ENCODE peak calls at places on chromosomes 3 and 15, in ten cellular contexts. J is esophagus squamous epithelium; N is small intestine; C is SJCRH30; V is neural progenitor cell; L is CD8-positive, alpha-beta T cell; H is prostate gland; E is AG04450; T is tibial artery; U is body of pancreas. D is an unnamed sample. For H3K9me3, the result is how much of the 10 kb centered on the place peaks cover.

GRCh38 chr15:51727141-51727897 is 10.1 kb downstream of the LYSMD2 start:
- DNase-seq in J (no peak), N (no peak), C (no peak), V (no peak), L (no peak), H (no peak), E (no peak), T (no peak), U (no peak), D (no peak)

GRCh38 chr3:16101295-16102186 is 72.9 kb upstream of the GALNT15 start:
- DNase-seq in J (no peak), N (peak), C (no peak), V (no peak), L (no peak), H (no peak), E (no peak), T (no peak), U (peak), D (peak)

GRCh38 chr3:65285956-65286355 is 598.2 kb upstream of the ADAMTS9 start:
- DNase-seq in J (no peak), N (no peak), C (no peak), V (no peak), L (no peak), H (no peak), E (no peak), T (no peak), U (no peak), D (no peak)

GRCh38 chr3:132596816-132597433 is at the start of gene ACKR4:
- DNase-seq in J (no peak), N (peak), C (no peak), V (no peak), L (no peak), H (no peak), E (no peak), T (no peak), U (no peak), D (no peak)

GRCh38 chr3:180048840-180049239 is 12.1 kb upstream of the PEX5L start:
- DNase-seq in J (no peak), N (no peak), C (no peak), V (no peak), L (no peak), H (no peak), E (no peak), T (no peak), U (peak), D (no peak)

GRCh38 chr3:28982906-28983305 is 298.0 kb upstream of the RBMS3 start:
- DNase-seq in J (no peak), N (no peak), C (no peak), V (no peak), L (no peak), H (no peak), E (no peak), T (no peak), U (no peak), D (no peak)

GRCh38 chr15:98953000-98953776 is 54.4 kb downstream of the PGPEP1L start:
- DNase-seq in J (no peak), N (no peak), C (no peak), V (no peak), L (no peak), H (no peak), E (no peak), T (no peak), U (no peak), D (no peak)

GRCh38 chr15:78981532-78982313 is 36.9 kb upstream of the CTSH start:
- DNase-seq in J (no peak), N (no peak), C (peak), V (no peak), L (no peak), H (no peak), E (no peak), T (no peak), U (no peak), D (no peak)

GRCh38 chr15:75104804-75105557 is 81.6 kb downstream of the PPCDC start:
- DNase-seq in J (no peak), N (peak), C (peak), V (no peak), L (no peak), H (no peak), E (peak), T (no peak), U (peak), D (peak)

GRCh38 chr3:34090876-34091275 is 292.4 kb downstream of the PDCD6IP start:
- DNase-seq in J (no peak), N (no peak), C (no peak), V (no peak), L (no peak), H (no peak), E (no peak), T (no peak), U (no peak), D (no peak)

GRCh38 chr3:122941233-122942206 is 86.0 kb downstream of the SEMA5B start:
- DNase-seq in J (no peak), N (peak), C (peak), V (no peak), L (no peak), H (no peak), E (no peak), T (no peak), U (no peak), D (no peak)

GRCh38 chr3:125025647-125026046 is 30.1 kb downstream of the HEG1 start:
- DNase-seq in J (no peak), N (no peak), C (no peak), V (no peak), L (no peak), H (no peak), E (no peak), T (no peak), U (no peak), D (no peak)

GRCh38 chr15:32718082-32718821 is 448 bp downstream of the GREM1 start:
- DNase-seq in J (no peak), N (no peak), C (peak), V (peak), L (no peak), H (no peak), E (no peak), T (no peak), U (no peak), D (peak)

GRCh38 chr15:66558271-66558670 is 7.5 kb downstream of the LCTL start:
- DNase-seq in J (no peak), N (no peak), C (no peak), V (no peak), L (no peak), H (no peak), E (no peak), T (no peak), U (no peak), D (no peak)

GRCh38 chr3:187274977-187275338 is 16.6 kb downstream of the MASP1 start:
- DNase-seq in J (no peak), N (no peak), C (no peak), V (peak), L (no peak), H (no peak), E (no peak), T (no peak), U (no peak), D (no peak)

DNA sequence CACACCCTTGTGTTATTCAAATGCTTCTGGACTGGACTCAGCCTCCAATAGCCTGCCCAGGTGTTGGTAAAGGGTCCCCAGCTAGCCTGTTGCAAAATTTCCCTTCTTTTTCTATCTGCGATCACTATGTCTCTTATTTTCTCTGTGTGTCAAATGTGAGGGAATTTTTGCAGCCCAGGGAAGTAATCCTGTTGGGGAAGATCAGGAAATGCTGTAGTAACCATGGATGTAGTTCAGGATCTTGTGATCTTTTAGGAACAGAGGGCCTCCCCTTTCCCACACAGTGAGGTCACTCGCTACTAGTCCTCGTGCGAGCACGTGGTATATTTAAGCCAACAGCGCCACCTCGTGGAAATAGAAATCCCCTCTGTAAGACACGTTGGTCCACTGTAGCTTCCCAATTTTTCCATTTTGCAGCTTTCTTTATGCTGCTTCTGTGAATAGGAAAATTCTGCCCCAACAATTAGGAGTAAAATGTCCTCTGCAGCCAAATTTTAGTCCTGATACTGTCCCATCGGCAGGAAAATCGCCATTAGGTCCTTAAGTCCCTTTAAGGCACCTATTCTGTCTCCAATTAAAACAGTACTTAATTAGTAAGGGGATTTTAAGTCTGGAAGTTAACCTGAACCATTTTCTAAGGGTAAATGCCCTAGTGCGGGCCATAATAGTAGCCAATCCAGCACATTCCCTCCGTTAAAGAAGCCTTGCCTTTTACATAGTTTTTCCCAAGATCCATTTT is 4.0 kb upstream of the SMCO1 start:
- DNase-seq in J (no peak), N (peak), C (peak), V (peak), L (peak), H (peak), E (no peak), T (peak), U (peak), D (peak)
- H3K9me3 ChIP-seq in J (under half), N (under half), C (under half), V (under half), L (under half), H (under half), E (under half), T (under half), U (under half), D (under half)

DNA sequence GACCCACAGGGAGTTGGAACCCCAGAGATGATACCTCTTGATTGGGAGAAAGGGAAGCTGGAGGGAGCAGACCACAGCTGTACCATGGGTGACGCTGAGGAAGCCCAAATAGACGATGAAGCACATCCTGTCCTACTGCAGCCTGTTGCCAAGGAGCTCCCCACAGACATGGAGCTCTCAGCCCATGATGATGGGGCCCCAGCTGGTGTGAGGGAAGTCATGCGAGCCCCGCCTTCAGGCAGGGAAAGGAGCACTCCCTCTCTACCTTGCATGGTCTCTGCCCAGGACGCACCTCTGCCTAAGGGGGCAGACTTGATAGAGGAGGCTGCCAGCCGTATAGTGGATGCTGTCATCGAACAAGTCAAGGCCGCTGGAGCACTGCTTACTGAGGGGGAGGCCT is 201.1 kb downstream of the AKAP13 start:
- DNase-seq in J (no peak), N (peak), C (no peak), V (no peak), L (peak), H (no peak), E (no peak), T (peak), U (peak), D (peak)
- H3K27ac ChIP-seq in J (peak), N (peak), C (peak), V (no peak), L (peak), H (peak), E (no peak), T (peak), U (peak), D (peak)

DNA sequence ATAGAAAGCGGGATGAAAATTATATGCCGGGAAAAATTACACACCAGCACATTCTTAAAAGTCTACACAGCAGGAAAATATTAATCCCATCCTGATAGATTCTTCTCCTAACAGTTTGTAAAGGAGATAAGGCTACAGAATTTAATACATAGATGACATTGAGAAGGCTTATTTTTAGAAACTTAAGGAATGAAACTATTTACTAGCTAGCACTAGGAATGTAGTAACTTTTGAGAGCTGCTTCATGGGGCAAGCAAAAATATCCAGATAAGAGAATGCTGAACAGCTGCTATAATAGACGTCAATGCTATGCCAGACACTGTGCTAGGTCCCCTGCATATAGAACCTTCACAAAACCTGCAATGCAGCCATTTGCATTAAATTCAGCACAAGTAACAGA is 912.7 kb upstream of the NR2F2 start:
- DNase-seq in J (no peak), N (no peak), C (no peak), V (no peak), L (no peak), H (no peak), E (no peak), T (no peak), U (no peak), D (no peak)
- H3K9me3 ChIP-seq in J (under half), N (under half), C (under half), V (under half), L (under half), H (under half), E (under half), T (under half), U (under half), D (under half)

GRCh38 chr3:14680716-14681115 is 5.8 kb downstream of the C3orf20 start:
- DNase-seq in J (no peak), N (no peak), C (peak), V (no peak), L (no peak), H (no peak), E (no peak), T (no peak), U (no peak), D (no peak)
- H3K27ac ChIP-seq in J (no peak), N (no peak), C (no peak), V (no peak), L (no peak), H (no peak), E (no peak), T (no peak), U (no peak), D (no peak)

DNA sequence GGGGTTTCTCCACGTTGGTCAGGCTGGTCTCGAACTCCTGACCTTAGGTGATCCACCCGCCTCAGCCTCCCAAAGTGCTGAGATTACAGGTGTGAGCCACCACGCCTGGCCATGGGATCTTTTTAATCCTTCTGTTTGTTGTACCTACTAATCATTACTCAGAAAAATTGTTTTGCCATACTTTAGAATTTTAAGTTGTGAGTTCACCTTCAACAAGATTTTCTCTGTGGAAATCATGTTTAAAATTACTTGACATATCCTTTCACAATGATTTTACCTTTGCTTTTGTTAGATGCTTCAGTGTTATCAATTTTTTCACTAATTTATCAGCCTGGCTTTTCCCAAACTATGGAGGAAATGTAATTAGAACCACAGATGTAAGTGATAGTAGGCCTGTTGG is 11.6 kb upstream of the MECOM start:
- DNase-seq in J (no peak), N (no peak), C (no peak), V (no peak), L (no peak), H (no peak), E (no peak), T (no peak), U (no peak), D (no peak)
- H3K9me3 ChIP-seq in J (under half), N (under half), C (under half), V (under half), L (under half), H (under half), E (under half), T (under half), U (under half), D (under half)

GRCh38 chr15:82838096-82838735 is 28.8 kb downstream of the WHAMM start:
- DNase-seq in J (no peak), N (no peak), C (no peak), V (no peak), L (no peak), H (no peak), E (no peak), T (no peak), U (no peak), D (no peak)
- H3K27ac ChIP-seq in J (no peak), N (no peak), C (no peak), V (no peak), L (no peak), H (no peak), E (no peak), T (no peak), U (no peak), D (no peak)

DNA sequence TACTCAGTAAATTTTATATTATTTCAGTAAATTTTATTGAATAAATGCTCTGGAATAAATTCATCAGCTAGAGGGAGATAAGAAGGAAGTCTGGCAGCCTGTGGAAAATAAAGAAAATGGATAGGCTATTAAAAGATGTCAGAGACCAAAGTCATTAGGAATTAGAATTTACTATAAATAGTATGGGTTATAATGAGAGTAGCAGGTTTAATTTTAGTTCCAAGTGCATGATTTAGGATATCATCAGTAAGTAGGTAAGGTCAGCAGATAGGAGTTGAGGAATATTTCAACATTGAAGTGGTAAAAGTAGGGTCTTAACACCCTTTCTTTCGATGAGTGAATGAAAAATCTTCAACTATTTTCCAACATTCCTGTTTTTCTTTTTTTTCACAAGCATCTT is 64.6 kb downstream of the SNRPN start:
- DNase-seq in J (no peak), N (no peak), C (no peak), V (no peak), L (no peak), H (no peak), E (no peak), T (no peak), U (no peak), D (no peak)
- H3K9me3 ChIP-seq in J (under half), N (under half), C (under half), V (under half), L (under half), H (under half), E (under half), T (under half), U (under half), D (under half)

DNA sequence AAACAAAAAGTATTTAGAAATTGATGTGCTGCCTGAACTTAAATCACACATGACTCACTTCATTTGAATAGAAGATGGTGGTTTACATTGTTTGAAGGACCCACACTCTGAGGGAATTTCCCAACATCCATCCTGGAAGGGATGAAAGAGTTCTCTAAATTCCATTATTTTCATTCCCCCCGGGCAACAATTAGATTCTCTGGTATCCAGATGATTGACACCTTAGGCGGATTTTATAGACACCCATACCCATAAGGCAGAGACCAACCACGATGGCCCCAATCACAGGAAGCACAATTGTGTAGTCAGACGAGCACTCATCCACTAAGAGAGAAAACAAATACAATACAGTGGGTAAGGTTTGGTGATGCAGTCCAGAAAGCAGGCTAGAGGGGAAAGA is 24.6 kb upstream of the MCCC1 start:
- DNase-seq in J (no peak), N (no peak), C (no peak), V (no peak), L (no peak), H (no peak), E (no peak), T (no peak), U (no peak), D (no peak)
- H3K27ac ChIP-seq in J (no peak), N (no peak), C (no peak), V (no peak), L (no peak), H (no peak), E (no peak), T (no peak), U (no peak), D (no peak)

DNA sequence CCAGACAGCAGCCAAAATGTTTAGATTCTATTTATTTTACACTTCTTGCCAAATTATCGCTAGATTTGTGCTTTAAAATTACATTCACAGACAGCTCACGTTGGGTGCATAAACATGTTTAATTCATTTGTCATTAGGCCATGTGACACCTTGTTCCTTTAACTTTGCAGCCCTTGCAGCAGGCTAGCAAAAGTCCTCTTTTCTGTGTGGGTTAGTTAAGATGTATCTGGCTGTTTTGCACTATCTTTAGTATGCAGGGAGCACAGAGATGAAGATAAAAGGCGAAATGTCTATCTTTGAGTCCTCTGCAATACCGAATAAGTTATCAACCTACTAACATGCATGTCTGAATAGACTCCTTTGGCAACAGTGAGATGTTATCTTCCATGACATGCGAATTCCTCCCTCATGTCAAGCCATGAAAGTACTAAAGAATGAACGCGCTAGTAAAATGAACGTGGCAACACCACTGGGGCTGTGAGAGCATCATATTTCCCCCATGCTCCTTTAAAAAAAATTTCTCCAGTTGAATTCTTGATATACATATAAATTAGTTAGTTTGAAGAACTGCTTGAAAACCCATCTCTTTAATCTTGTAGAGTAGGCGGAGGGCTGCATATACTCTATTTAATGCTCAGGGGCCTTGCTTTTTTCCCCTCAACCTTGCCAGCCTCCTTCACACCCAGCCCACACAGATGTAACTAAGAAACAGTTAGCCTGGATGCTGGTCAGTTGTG is 620.4 kb upstream of the NR2F2 start:
- DNase-seq in J (no peak), N (no peak), C (no peak), V (no peak), L (no peak), H (no peak), E (no peak), T (no peak), U (no peak), D (no peak)
- H3K9me3 ChIP-seq in J (under half), N (under half), C (under half), V (under half), L (under half), H (under half), E (under half), T (under half), U (under half), D (under half)